ENCODE peak calls at places on chromosomes 11 and 22, in four cellular contexts. B, W, C and S are unnamed samples.

GRCh38 chr11:109426442-109426841 is 4.5 kb downstream of the C11orf87 start:
- DNase-seq in B (no peak), W (no peak), C (no peak), S (peak)

GRCh38 chr11:65414776-65415498 is 7.7 kb upstream of the NEAT1 start:
- DNase-seq in B (no peak), W (no peak), C (no peak), S (no peak)

GRCh38 chr22:23264610-23265388 is 84.5 kb downstream of the BCR start:
- DNase-seq in B (peak), W (no peak), C (no peak), S (no peak)

GRCh38 chr11:1913271-1914060 is 6.0 kb upstream of the TNNT3 start:
- DNase-seq in B (no peak), W (no peak), C (no peak), S (no peak)

GRCh38 chr11:59437770-59438169 is 1.5 kb downstream of the OR5A1 start:
- DNase-seq in B (no peak), W (no peak), C (no peak), S (peak)

GRCh38 chr11:64011371-64011770 is 24.4 kb upstream of the FLRT1 start:
- DNase-seq in B (no peak), W (no peak), C (no peak), S (no peak)

GRCh38 chr11:60959445-60959844 is 7.5 kb upstream of the SLC15A3 start:
- DNase-seq in B (no peak), W (no peak), C (no peak), S (no peak)

GRCh38 chr11:6646040-6646439 is 9.6 kb downstream of the DCHS1 start:
- DNase-seq in B (no peak), W (no peak), C (no peak), S (no peak)

GRCh38 chr11:87036756-87037449 is 831 bp upstream of the TMEM135 start:
- DNase-seq in B (peak), W (no peak), C (peak), S (peak)

GRCh38 chr11:44765026-44765595 is 38.3 kb downstream of the TSPAN18 start:
- DNase-seq in B (no peak), W (no peak), C (no peak), S (no peak)

DNA sequence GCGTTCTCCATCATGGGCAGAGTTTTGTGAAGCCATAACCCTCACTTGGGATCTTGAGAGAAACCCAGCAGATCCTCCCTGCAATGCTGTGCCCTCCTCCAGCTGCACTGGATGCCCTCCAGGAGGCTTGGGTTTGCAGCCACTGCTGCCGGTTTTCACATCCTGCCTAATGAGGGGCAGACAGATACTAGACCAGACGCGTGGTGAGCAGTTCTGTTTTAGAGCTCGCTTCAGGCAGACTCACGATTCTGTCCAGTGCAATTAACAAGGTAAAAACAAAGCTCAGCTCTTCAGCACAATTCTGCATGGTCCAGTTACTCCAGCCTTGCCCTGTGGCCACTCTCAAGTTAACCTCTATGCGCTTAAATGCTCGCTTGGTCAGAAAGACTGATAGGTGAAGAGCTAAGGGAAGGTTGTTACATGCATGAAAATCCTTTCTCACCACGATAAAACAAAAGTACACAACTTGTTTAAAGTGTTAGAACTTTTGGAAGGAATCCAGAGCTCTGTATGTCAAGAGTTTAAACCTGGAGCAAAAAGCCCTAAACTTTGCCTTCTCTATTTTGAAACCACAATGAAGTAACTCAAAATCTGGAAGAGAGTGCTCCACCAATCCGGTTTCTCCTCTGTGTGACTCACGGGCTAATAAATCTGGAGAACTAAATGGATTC is 292.3 kb upstream of the FAT3 start:
- DNase-seq in B (no peak), W (no peak), C (no peak), S (peak)
- TF ChIP-seq CREB1 in B (no peak), W (no peak), C (no peak), S (no peak)

GRCh38 chr11:99370557-99371200 is 349.9 kb downstream of the CNTN5 start:
- DNase-seq in B (no peak), W (no peak), C (no peak), S (peak)

GRCh38 chr11:99371257-99371656 is 350.5 kb downstream of the CNTN5 start:
- DNase-seq in B (no peak), W (no peak), C (no peak), S (no peak)

GRCh38 chr11:99368579-99368978 is 347.8 kb downstream of the CNTN5 start:
- DNase-seq in B (no peak), W (no peak), C (no peak), S (no peak)

DNA sequence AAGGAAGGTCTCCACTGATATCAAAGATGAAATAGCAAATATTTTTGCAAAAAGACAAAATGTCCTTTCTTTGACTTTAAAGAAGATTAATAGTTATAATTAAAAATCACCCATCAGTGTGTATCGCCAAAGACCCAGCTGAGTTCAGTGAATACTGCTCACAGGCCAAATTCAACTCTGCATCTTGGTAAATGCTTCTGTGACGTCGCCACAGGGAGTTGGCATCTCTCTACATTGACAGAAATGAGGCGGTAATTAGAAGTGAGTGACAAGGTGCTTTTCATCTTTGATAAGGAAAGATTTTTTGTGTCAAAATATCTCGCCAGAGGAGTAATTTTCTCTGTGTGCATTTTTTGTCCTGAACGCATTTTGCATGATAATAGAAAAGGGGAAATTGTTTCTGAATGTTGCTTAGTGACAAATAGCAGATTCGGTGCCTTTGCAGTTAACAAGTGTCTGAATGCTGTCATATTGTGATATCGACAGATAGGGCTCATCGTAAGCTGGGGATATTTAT is 345.8 kb downstream of the CNTN5 start:
- DNase-seq in B (no peak), W (no peak), C (no peak), S (no peak)
- TF ChIP-seq REST in B (no peak), W (no peak), C (no peak), S (no peak)

GRCh38 chr22:36608987-36609386 is 80.0 kb upstream of the EIF3D start:
- DNase-seq in B (no peak), W (no peak), C (no peak), S (peak)
- TF ChIP-seq CTCF in B (no peak), W (no peak), C (no peak), S (no peak)

GRCh38 chr11:62456630-62457029 is 37.8 kb downstream of the SCGB1A1 start:
- DNase-seq in B (no peak), W (no peak), C (no peak), S (peak)

GRCh38 chr11:62461740-62462522 is 43.1 kb downstream of the SCGB1A1 start:
- DNase-seq in B (peak), W (no peak), C (no peak), S (no peak)

GRCh38 chr11:62457474-62457873 is 38.6 kb downstream of the SCGB1A1 start:
- DNase-seq in B (no peak), W (no peak), C (no peak), S (no peak)

GRCh38 chr11:62459080-62459479 is 40.2 kb downstream of the SCGB1A1 start:
- DNase-seq in B (no peak), W (no peak), C (no peak), S (no peak)

GRCh38 chr11:62458212-62459002 is 39.6 kb downstream of the SCGB1A1 start:
- DNase-seq in B (peak), W (no peak), C (peak), S (no peak)
- TF ChIP-seq CREB1 in B (no peak), W (no peak), C (no peak), S (no peak)

GRCh38 chr22:26197427-26197826 is 28.2 kb downstream of the SEZ6L start:
- DNase-seq in B (no peak), W (no peak), C (no peak), S (no peak)
- TF ChIP-seq REST in B (no peak), W (no peak), C (no peak), S (no peak)

DNA sequence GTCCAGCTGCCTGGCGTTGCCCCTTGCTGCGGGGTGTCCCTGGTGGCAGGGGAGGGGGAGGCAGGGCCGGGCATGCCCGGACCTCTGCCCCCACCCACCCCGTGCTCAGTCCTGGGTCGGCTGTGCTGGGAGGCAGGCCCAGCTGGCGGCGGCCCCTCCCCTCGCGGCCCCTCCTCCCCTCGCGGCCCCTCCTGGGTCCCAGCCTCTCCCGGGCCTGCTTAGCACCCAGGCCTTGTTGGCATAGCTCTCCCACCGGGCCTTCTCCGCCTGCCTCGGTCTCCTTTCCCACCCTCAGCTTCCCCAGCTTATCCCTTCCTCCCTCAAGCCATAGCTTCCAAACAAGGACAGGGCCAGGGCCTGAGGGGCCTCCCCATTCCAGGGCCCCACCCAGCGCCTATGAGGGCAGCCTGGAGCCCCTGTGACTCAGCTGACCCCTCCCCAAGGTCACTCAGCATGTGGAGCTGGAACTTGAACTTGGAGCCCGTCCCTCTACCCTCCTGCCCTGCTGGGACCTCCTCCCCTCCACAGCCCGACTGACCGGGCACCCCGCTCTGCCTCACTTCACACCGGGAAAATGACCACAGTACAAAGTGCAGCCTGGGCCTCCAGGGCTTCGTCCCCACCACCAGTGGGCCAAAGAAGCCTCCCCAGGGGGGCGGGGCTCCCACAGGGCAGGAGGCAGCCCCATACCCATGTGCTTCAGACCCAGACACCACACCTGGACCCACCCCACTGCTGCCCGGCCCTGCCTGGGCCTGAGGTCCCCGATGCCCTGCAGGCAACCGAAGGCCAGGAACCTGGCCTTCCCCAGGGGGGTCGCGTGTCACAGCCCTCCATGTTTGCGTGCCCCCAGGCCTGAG is 1.2 kb downstream of the EPS8L2 start:
- DNase-seq in B (no peak), W (no peak), C (peak), S (peak)
- TF ChIP-seq CTCF in B (no peak), W (no peak), C (peak), S (no peak)

DNA sequence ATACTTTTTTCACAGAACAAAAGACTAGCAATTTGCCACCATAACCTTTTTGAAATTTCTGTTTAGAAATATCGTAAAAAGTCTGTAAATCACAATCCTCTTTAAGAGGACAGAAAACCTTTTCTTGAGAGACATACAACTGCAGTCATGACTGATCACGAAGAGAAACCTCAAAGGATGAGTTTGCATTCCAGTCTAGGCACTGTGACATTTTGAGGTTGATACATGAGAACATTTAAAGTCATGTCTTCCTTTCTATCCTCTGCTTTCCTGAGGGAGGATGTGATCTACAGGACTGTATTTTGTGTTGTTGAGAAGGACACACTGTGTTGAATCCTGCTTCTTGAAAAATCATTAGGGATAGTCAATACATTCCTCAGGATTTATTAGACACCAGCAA is 476.7 kb upstream of the CCDC179 start:
- DNase-seq in B (no peak), W (no peak), C (no peak), S (no peak)
- TF ChIP-seq CREB1 in B (no peak), W (no peak), C (no peak), S (no peak)

GRCh38 chr11:36342327-36342726 is 46.2 kb downstream of the PRR5L start:
- DNase-seq in B (no peak), W (no peak), C (no peak), S (no peak)

GRCh38 chr11:36345535-36346141 is 49.5 kb downstream of the PRR5L start:
- DNase-seq in B (no peak), W (no peak), C (no peak), S (no peak)

GRCh38 chr11:36345084-36345511 is 49.0 kb downstream of the PRR5L start:
- DNase-seq in B (no peak), W (no peak), C (no peak), S (no peak)

GRCh38 chr11:36341915-36342314 is 45.8 kb downstream of the PRR5L start:
- DNase-seq in B (no peak), W (no peak), C (no peak), S (no peak)

DNA sequence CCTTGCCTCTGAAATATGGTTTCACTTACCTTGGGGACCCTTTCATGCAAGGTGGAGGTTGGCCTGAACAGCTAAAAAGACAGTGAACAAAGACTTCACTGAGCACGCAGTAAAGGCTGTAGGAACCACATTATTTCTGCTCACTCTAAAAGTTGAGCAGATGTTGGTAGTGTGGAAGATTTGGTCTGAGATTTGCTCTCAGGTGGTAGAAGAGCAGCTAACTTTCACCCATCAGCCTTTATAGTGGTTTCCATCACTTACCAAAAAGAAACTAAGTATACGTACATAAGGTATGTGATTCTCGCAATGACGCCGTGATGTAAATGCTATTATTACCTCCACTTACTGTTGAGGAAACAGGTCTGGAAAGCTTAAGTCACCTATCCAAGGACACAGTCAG is 47.3 kb downstream of the PRR5L start:
- DNase-seq in B (no peak), W (no peak), C (no peak), S (no peak)
- TF ChIP-seq REST in B (no peak), W (no peak), C (no peak), S (no peak)

GRCh38 chr11:701741-702513 is 4.1 kb upstream of the EPS8L2 start:
- DNase-seq in B (no peak), W (no peak), C (no peak), S (no peak)
- TF ChIP-seq CTCF in B (no peak), W (no peak), C (no peak), S (no peak)

DNA sequence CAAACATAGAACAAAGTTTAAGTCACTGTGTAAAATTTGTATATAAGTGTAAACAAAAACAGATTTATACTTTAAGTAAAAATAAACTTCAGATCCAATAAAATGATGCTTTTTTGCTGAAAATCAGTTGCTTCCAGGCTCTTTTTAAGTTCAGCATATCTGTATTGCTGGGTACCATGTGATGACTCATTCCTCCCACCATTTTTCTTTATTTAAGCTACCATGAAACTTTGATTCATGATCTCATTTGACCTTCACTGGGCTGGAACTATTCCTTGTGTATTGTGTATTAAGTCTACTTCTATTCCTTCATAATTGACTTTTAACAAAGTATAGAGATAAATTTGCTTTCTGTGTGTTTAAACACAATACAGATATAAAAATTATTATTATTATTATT is 46.3 kb upstream of the RRM1 start:
- DNase-seq in B (no peak), W (no peak), C (no peak), S (no peak)
- TF ChIP-seq CREB1 in B (no peak), W (no peak), C (no peak), S (no peak)